ENCODE peak calls at places on chromosomes 11 and 22, in six cellular contexts. S is NCI-H1417 treated with DMSO at 0.1 percent for 48 hours, E is occipital lobe, B is brain microvascular endothelial cell, V is HS-5, O is iris pigment epithelial cell. X is an unnamed sample.

GRCh38 chr11:75577198-75577597 is 15.1 kb downstream of the SERPINH1 start:
- DNase-seq in S (no peak), E (no peak), B (no peak), V (no peak), O (no peak), X (peak)

GRCh38 chr11:61955416-61956135 is 5.4 kb downstream of the BEST1 start:
- DNase-seq in S (peak), E (no peak), B (no peak), V (no peak), O (peak), X (peak)

GRCh38 chr11:32006799-32007388 is 84.0 kb upstream of the RCN1 start:
- DNase-seq in S (no peak), E (no peak), B (peak), V (peak), O (peak), X (no peak)

GRCh38 chr11:70878366-70878765 is 374.0 kb downstream of the SHANK2 start:
- DNase-seq in S (no peak), E (no peak), B (no peak), V (no peak), O (no peak), X (no peak)

GRCh38 chr11:35077709-35078695 is 61.0 kb upstream of the CD44 start:
- DNase-seq in S (no peak), E (no peak), B (peak), V (peak), O (peak), X (no peak)

GRCh38 chr11:91981995-91982394 is 242.6 kb upstream of the FAT3 start:
- DNase-seq in S (no peak), E (no peak), B (peak), V (peak), O (peak), X (peak)

GRCh38 chr11:109914809-109915653 is 178.2 kb upstream of the ZC3H12C start:
- DNase-seq in S (no peak), E (no peak), B (peak), V (no peak), O (peak), X (no peak)

GRCh38 chr11:128042290-128042751 is 545.0 kb downstream of the ETS1 start:
- DNase-seq in S (no peak), E (no peak), B (no peak), V (no peak), O (no peak), X (no peak)

GRCh38 chr22:35258144-35258988 is 1.1 kb downstream of the HMGXB4 start:
- DNase-seq in S (no peak), E (peak), B (no peak), V (no peak), O (peak), X (peak)

GRCh38 chr11:112292785-112293407 is 32.2 kb upstream of the PLET1 start:
- DNase-seq in S (no peak), E (no peak), B (peak), V (peak), O (peak), X (no peak)

GRCh38 chr11:65539401-65540289 is 14.8 kb downstream of the SCYL1 start:
- DNase-seq in S (no peak), E (no peak), B (no peak), V (no peak), O (no peak), X (peak)

GRCh38 chr11:114257621-114258558 is 38.3 kb upstream of the NNMT start:
- DNase-seq in S (no peak), E (peak), B (no peak), V (no peak), O (peak), X (no peak)

GRCh38 chr11:63518548-63518947 is 12.7 kb downstream of the LGALS12 start:
- DNase-seq in S (no peak), E (no peak), B (peak), V (no peak), O (peak), X (no peak)

GRCh38 chr11:121572581-121573059 is 119.9 kb upstream of the SORL1-AS1 start:
- DNase-seq in S (no peak), E (no peak), B (no peak), V (no peak), O (no peak), X (no peak)

GRCh38 chr11:17298302-17298701 is 21.8 kb downstream of the NUCB2 start:
- DNase-seq in S (no peak), E (no peak), B (no peak), V (no peak), O (no peak), X (no peak)

GRCh38 chr11:60764879-60765278 is 8.2 kb downstream of the MS4A15 start:
- DNase-seq in S (no peak), E (no peak), B (no peak), V (no peak), O (no peak), X (no peak)

GRCh38 chr11:67665537-67666302 is 8.7 kb downstream of the ALDH3B2 start:
- DNase-seq in S (no peak), E (no peak), B (no peak), V (no peak), O (no peak), X (peak)

GRCh38 chr11:20501971-20502370 is 97.4 kb upstream of the SLC6A5 start:
- DNase-seq in S (peak), E (no peak), B (no peak), V (no peak), O (no peak), X (no peak)

GRCh38 chr11:65403607-65404121 is 17.2 kb downstream of the FRMD8 start:
- DNase-seq in S (no peak), E (no peak), B (no peak), V (no peak), O (no peak), X (no peak)

GRCh38 chr11:95143106-95143681 is 53.5 kb downstream of the ENDOD1 start:
- DNase-seq in S (no peak), E (no peak), B (no peak), V (no peak), O (no peak), X (no peak)

GRCh38 chr11:64359712-64360402 is 895 bp downstream of the RPS6KA4 start:
- DNase-seq in S (no peak), E (peak), B (no peak), V (no peak), O (no peak), X (no peak)

X was measured in colonic mucosa.